ENCODE peak calls at places on chromosomes 3 and 15, in nine cellular contexts. Q, M, S, K, W, F, O, A and L are unnamed samples.

GRCh38 chr3:31654998-31655397 is 122.3 kb downstream of the STT3B start:
- DNase-seq in A (no peak), K (no peak), Q (no peak), O (no peak), M (no peak), S (no peak), W (no peak), F (no peak), L (no peak)

GRCh38 chr15:25684521-25685215 is 178.5 kb downstream of the ATP10A start:
- DNase-seq in A (no peak), K (no peak), O (peak; percentile 70), Q (no peak), F (no peak), M (no peak), S (no peak), W (no peak), L (no peak)

GRCh38 chr3:16373270-16373785 is 108.3 kb downstream of the OXNAD1 start:
- DNase-seq in M (no peak), O (no peak), A (no peak), S (no peak), Q (no peak), F (no peak), K (no peak), W (no peak), L (no peak)

GRCh38 chr15:67187351-67187854 is 67.1 kb downstream of the AAGAB start:
- DNase-seq in M (no peak), Q (no peak), K (no peak), O (no peak), W (no peak), S (peak; percentile 1), F (no peak), A (no peak), L (no peak)

GRCh38 chr3:20648294-20648693 is 462.3 kb upstream of the SGO1 start:
- DNase-seq in M (no peak), A (no peak), Q (no peak), O (no peak), W (no peak), S (no peak), F (no peak), K (no peak), L (no peak)

GRCh38 chr3:56621686-56622085 is 61.4 kb downstream of the TASOR start:
- DNase-seq in Q (no peak), K (no peak), O (no peak), M (no peak), S (no peak), W (no peak), A (no peak), F (no peak), L (no peak)

GRCh38 chr3:183548262-183548769 is 7.2 kb downstream of the KLHL6 start:
- DNase-seq in O (peak; percentile 84), S (no peak), W (no peak), K (no peak), Q (no peak), A (no peak), F (no peak), M (no peak), L (no peak)

GRCh38 chr15:101049856-101050646 is 130.9 kb downstream of the LRRK1 start:
- DNase-seq in K (no peak), W (no peak), O (peak; percentile 4), S (peak; percentile 10), F (no peak), A (no peak), M (no peak), Q (peak; percentile 22), L (no peak)

GRCh38 chr3:121998588-121999473 is 23.2 kb downstream of the ILDR1 start:
- DNase-seq in M (no peak), Q (no peak), A (no peak), O (peak; percentile 56), S (no peak), W (no peak), F (no peak), K (no peak), L (peak; percentile 38)

GRCh38 chr3:188207941-188208750 is 54.2 kb downstream of the LPP start:
- DNase-seq in S (no peak), O (no peak), K (no peak), M (no peak), A (no peak), Q (no peak), W (no peak), F (no peak), L (no peak)

GRCh38 chr3:26768068-26768651 is 145.6 kb downstream of the LRRC3B start:
- DNase-seq in Q (no peak), K (no peak), S (no peak), A (no peak), F (no peak), M (no peak), O (no peak), W (no peak), L (peak; percentile 26)

GRCh38 chr3:11380314-11380713 is 108.1 kb downstream of the ATG7 start:
- DNase-seq in A (no peak), F (no peak), W (no peak), S (no peak), M (no peak), Q (no peak), K (no peak), O (peak; percentile 21), L (no peak)

GRCh38 chr3:60803812-60804211 is 447.4 kb downstream of the FHIT start:
- DNase-seq in A (no peak), F (no peak), O (no peak), M (no peak), K (no peak), W (no peak), Q (no peak), S (no peak), L (peak; percentile 59)

GRCh38 chr3:27985369-27986035 is 255.9 kb upstream of the CMC1 start:
- DNase-seq in O (no peak), S (no peak), W (no peak), F (no peak), K (no peak), Q (no peak), M (no peak), A (no peak), L (no peak)

GRCh38 chr3:58965870-58966269 is 84.0 kb downstream of the CFAP20DC start:
- DNase-seq in O (no peak), M (no peak), W (no peak), F (no peak), S (no peak), Q (no peak), A (no peak), K (no peak), L (no peak)

GRCh38 chr3:52848617-52849016 is 13.8 kb upstream of the MUSTN1 start:
- DNase-seq in M (no peak), W (no peak), K (no peak), O (no peak), Q (no peak), F (no peak), S (no peak), A (no peak), L (no peak)

GRCh38 chr15:39629906-39630305 is 49.0 kb downstream of the THBS1 start:
- DNase-seq in M (no peak), S (no peak), Q (no peak), F (no peak), O (no peak), W (peak; percentile 3), A (no peak), K (no peak), L (no peak)